ENCODE peak calls at places on chromosomes 2 and 18, in eight cellular contexts. H, L, M, I, F, J, P and V are unnamed samples.

GRCh38 chr2:225334524-225334923 is 65.0 kb upstream of the NYAP2 start:
- DNase-seq in H (no peak), L (no peak), M (no peak), I (no peak), F (no peak), J (no peak), P (no peak), V (no peak)

GRCh38 chr2:197263077-197263476 is 47.5 kb downstream of the ANKRD44 start:
- DNase-seq in H (no peak), L (no peak), M (no peak), I (no peak), F (no peak), J (no peak), P (no peak), V (no peak)

GRCh38 chr2:29627366-29627765 is 294.0 kb downstream of the ALK start:
- DNase-seq in H (no peak), L (no peak), M (no peak), I (no peak), F (no peak), J (no peak), P (no peak), V (no peak)

GRCh38 chr18:59569321-59569720 is 127.9 kb downstream of the CCBE1 start:
- DNase-seq in H (no peak), L (no peak), M (no peak), I (no peak), F (no peak), J (no peak), P (no peak), V (no peak)

GRCh38 chr2:1884933-1885580 is 140.7 kb upstream of the PXDN start:
- DNase-seq in H (no peak), L (peak; percentile 57), M (peak; percentile 29), I (no peak), F (no peak), J (no peak), P (no peak), V (no peak)

GRCh38 chr2:184824597-184824996 is 226.3 kb downstream of the ZNF804A start:
- DNase-seq in H (no peak), L (no peak), M (no peak), I (no peak), F (no peak), J (no peak), P (no peak), V (no peak)

GRCh38 chr2:127421871-127422618 is 3.8 kb downstream of the PROC start:
- DNase-seq in H (no peak), L (no peak), M (no peak), I (peak; percentile 53), F (no peak), J (no peak), P (no peak), V (no peak)

GRCh38 chr2:224945134-224945533 is 97.1 kb downstream of the DOCK10 start:
- DNase-seq in H (no peak), L (no peak), M (no peak), I (no peak), F (no peak), J (no peak), P (no peak), V (no peak)

GRCh38 chr18:55097406-55098170 is 138.3 kb upstream of the CCDC68 start:
- DNase-seq in H (no peak), L (peak; percentile 94), M (no peak), I (no peak), F (no peak), J (no peak), P (no peak), V (peak; percentile 16)

GRCh38 chr18:75249192-75249551 is 38.6 kb downstream of the TSHZ1 start:
- DNase-seq in H (no peak), L (no peak), M (no peak), I (peak; percentile 55), F (no peak), J (no peak), P (no peak), V (no peak)

GRCh38 chr18:46939337-46939963 is 22.0 kb downstream of the KATNAL2 start:
- DNase-seq in H (no peak), L (no peak), M (peak; percentile 81), I (no peak), F (no peak), J (no peak), P (no peak), V (peak; percentile 56)